ENCODE peak calls at places on chromosomes 13 and 19, in five cellular contexts. S, B, Q, F and L are unnamed samples.

GRCh38 chr19:31821346-31821745 is 472.1 kb upstream of the TSHZ3 start:
- DNase-seq in B (no peak), S (no peak), F (no peak), Q (no peak), L (no peak)

GRCh38 chr19:1851581-1852293 is 3.5 kb upstream of the REXO1 start:
- DNase-seq in B (peak; percentile 10), Q (peak; percentile 71), S (no peak), F (no peak), L (peak; percentile 74)

GRCh38 chr13:80604094-80604493 is 263.2 kb upstream of the SPRY2 start:
- DNase-seq in Q (no peak), F (no peak), S (no peak), B (no peak), L (no peak)

GRCh38 chr13:70732611-70733010 is 624.4 kb upstream of the KLHL1 start:
- DNase-seq in S (no peak), F (no peak), Q (no peak), B (no peak), L (no peak)

GRCh38 chr13:102309110-102309509 is 92.7 kb downstream of the FGF14 start:
- DNase-seq in S (no peak), B (no peak), F (no peak), Q (no peak), L (no peak)

GRCh38 chr13:102724923-102725322 is 30.1 kb upstream of the METTL21C start:
- DNase-seq in F (no peak), S (no peak), Q (no peak), B (no peak), L (no peak)

GRCh38 chr19:3224346-3225325 is at the start of gene CELF5:
- DNase-seq in Q (no peak), B (peak; percentile 55), F (peak; percentile 43), S (peak; percentile 67), L (peak; percentile 50)

GRCh38 chr19:2327773-2328400 is 499 bp downstream of the LSM7 start:
- DNase-seq in B (no peak), Q (peak; percentile 56), F (no peak), S (peak; percentile 58), L (peak; percentile 72)

GRCh38 chr13:89238496-89238895 is 1567.3 kb downstream of the SLITRK5 start:
- DNase-seq in Q (no peak), F (no peak), S (no peak), B (no peak), L (no peak)

GRCh38 chr13:34913040-34913439 is 29.0 kb upstream of the NBEA start:
- DNase-seq in Q (no peak), F (no peak), S (peak; percentile 27), B (no peak), L (no peak)

GRCh38 chr19:35345671-35346111 is 2.0 kb upstream of the FFAR1 start:
- DNase-seq in Q (no peak), S (no peak), F (no peak), B (peak; percentile 6), L (no peak)

GRCh38 chr19:13099073-13099999 is 3.3 kb downstream of the LYL1 start:
- DNase-seq in S (no peak), F (no peak), Q (peak; percentile 73), B (peak; percentile 54), L (peak; percentile 93)

GRCh38 chr13:28539625-28540286 is 44.8 kb upstream of the FLT1 start:
- DNase-seq in S (no peak), Q (no peak), F (no peak), B (no peak), L (no peak)

GRCh38 chr13:98787986-98788385 is 35.5 kb upstream of the SLC15A1 start:
- DNase-seq in B (no peak), F (no peak), Q (no peak), S (no peak), L (no peak)

GRCh38 chr13:98885605-98886004 is 92.3 kb downstream of the DOCK9 start:
- DNase-seq in F (no peak), Q (no peak), S (no peak), B (no peak), L (no peak)

GRCh38 chr19:41919948-41920712 is 8.1 kb downstream of the ERFL start:
- DNase-seq in F (no peak), Q (no peak), S (no peak), B (no peak), L (no peak)

GRCh38 chr19:14505488-14506239 is 9.7 kb upstream of the GIPC1 start:
- DNase-seq in S (no peak), F (peak; percentile 67), B (peak; percentile 49), Q (peak; percentile 62), L (peak; percentile 47)

GRCh38 chr19:47663435-47663910 is 49.7 kb upstream of the EHD2 start:
- DNase-seq in S (no peak), Q (no peak), B (no peak), F (no peak), L (no peak)
- H3K27ac ChIP-seq in S (no peak overlapping the region), Q (no peak overlapping the region), B (peak overlapping the region; percentile 71), F (peak overlapping the region; percentile 86), L (no peak overlapping the region)

DNA sequence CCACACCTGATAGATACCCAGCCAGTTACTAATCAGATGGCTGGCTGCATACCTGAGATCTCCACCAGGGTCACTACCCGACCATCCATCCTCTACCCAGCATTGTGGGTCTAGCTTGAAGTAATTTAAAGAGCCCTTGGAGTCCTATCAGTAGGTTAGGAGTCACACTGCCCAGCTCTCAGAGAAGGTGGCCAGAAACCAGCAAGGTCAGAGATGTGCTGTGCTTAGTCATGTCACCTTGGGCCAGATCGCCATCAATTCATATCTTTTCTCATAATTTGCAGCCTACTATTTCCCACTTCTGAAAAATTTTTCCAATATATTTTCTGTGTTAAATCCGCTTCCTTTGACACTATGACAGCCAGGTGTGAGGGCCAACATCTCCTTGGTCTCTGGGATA is 13.9 kb downstream of the SAMD4B start:
- DNase-seq in Q (no peak), B (no peak), S (no peak), F (peak; percentile 50), L (no peak)
- H3K36me3 ChIP-seq in Q (peaks cover 23% of the 10 kb centered on the region), B (peaks cover 26% of the 10 kb centered on the region), S (peaks cover 97% of the 10 kb centered on the region), F (peaks cover 84% of the 10 kb centered on the region), L (peaks cover 57% of the 10 kb centered on the region)

GRCh38 chr19:11131471-11131870 is 24.1 kb downstream of the SPC24 start:
- DNase-seq in B (no peak), F (no peak), S (no peak), Q (no peak), L (no peak)

GRCh38 chr19:11125994-11126685 is 29.4 kb downstream of the SPC24 start:
- DNase-seq in B (peak; percentile 82), S (peak; percentile 65), Q (peak; percentile 33), F (peak; percentile 93), L (peak; percentile 71)

GRCh38 chr19:11127905-11128304 is 27.7 kb downstream of the SPC24 start:
- DNase-seq in B (no peak), S (no peak), F (no peak), Q (no peak), L (no peak)

GRCh38 chr19:11136400-11137101 is 19.0 kb downstream of the SPC24 start:
- DNase-seq in F (no peak), Q (no peak), S (no peak), B (no peak), L (no peak)

GRCh38 chr19:11130824-11131455 is 24.6 kb downstream of the SPC24 start:
- DNase-seq in B (peak; percentile 88), F (peak; percentile 93), Q (peak; percentile 42), S (no peak), L (peak; percentile 71)
- H3K27ac ChIP-seq in B (peak overlapping the region; percentile 60), F (peak overlapping the region; percentile 71), Q (no peak overlapping the region), S (no peak overlapping the region), L (no peak overlapping the region)

GRCh38 chr13:110911880-110912279 is 3.0 kb downstream of the ANKRD10 start:
- DNase-seq in S (no peak), Q (no peak), B (no peak), F (no peak), L (no peak)

GRCh38 chr13:110904748-110905147 is 10.1 kb downstream of the ANKRD10 start:
- DNase-seq in S (no peak), B (no peak), F (no peak), Q (no peak), L (no peak)

GRCh38 chr13:110907951-110908898 is 6.6 kb downstream of the ANKRD10 start:
- DNase-seq in F (no peak), B (peak; percentile 75), Q (no peak), S (no peak), L (no peak)

GRCh38 chr13:110910013-110910890 is 4.6 kb downstream of the ANKRD10 start:
- DNase-seq in S (no peak), F (no peak), Q (no peak), B (no peak), L (no peak)

GRCh38 chr13:110907301-110907700 is 7.6 kb downstream of the ANKRD10 start:
- DNase-seq in F (no peak), B (no peak), Q (no peak), S (no peak), L (no peak)
- H3K36me3 ChIP-seq in F (peaks cover 47% of the 10 kb centered on the region), B (peaks cover 3% of the 10 kb centered on the region), Q (peaks cover 16% of the 10 kb centered on the region), S (peaks cover 96% of the 10 kb centered on the region), L (peaks cover 55% of the 10 kb centered on the region)

GRCh38 chr19:18157465-18158063 is 4.6 kb downstream of the PIK3R2 start:
- DNase-seq in B (peak; percentile 74), S (no peak), F (peak; percentile 79), Q (no peak), L (no peak)
- H3K27ac ChIP-seq in B (peak overlapping the region; percentile 74), S (peak overlapping the region; percentile 72), F (peak overlapping the region; percentile 69), Q (no peak overlapping the region), L (no peak overlapping the region)

GRCh38 chr19:40774916-40775631 is at the start of gene MIA:
- DNase-seq in F (no peak), B (no peak), S (no peak), Q (no peak), L (no peak)
- H3K36me3 ChIP-seq in F (no peaks in the 10 kb centered on the region), B (no peaks in the 10 kb centered on the region), S (peaks cover 4% of the 10 kb centered on the region), Q (no peaks in the 10 kb centered on the region), L (no peaks in the 10 kb centered on the region)

GRCh38 chr19:55321466-55321865 is 3.7 kb downstream of the TMEM150B start:
- DNase-seq in F (no peak), S (no peak), Q (no peak), B (no peak), L (no peak)

GRCh38 chr19:55320844-55321419 is 4.2 kb downstream of the TMEM150B start:
- DNase-seq in Q (no peak), B (no peak), S (no peak), F (no peak), L (no peak)

GRCh38 chr19:55325172-55325571 is at the start of gene TMEM150B:
- DNase-seq in B (no peak), Q (no peak), F (no peak), S (no peak), L (peak; percentile 24)

GRCh38 chr19:55322495-55322894 is 2.6 kb downstream of the TMEM150B start:
- DNase-seq in S (no peak), F (no peak), B (no peak), Q (no peak), L (no peak)

GRCh38 chr19:55324705-55325104 is 436 bp downstream of the TMEM150B start:
- DNase-seq in B (no peak), F (no peak), S (no peak), Q (no peak), L (no peak)
- H3K27ac ChIP-seq in B (no peak overlapping the region), F (peak overlapping the region; percentile 22), S (no peak overlapping the region), Q (no peak overlapping the region), L (no peak overlapping the region)

GRCh38 chr19:38842439-38843174 is 7.2 kb downstream of the HNRNPL start:
- DNase-seq in Q (peak; percentile 77), B (no peak), F (no peak), S (no peak), L (peak; percentile 68)
- H3K36me3 ChIP-seq in Q (peaks cover 74% of the 10 kb centered on the region), B (peaks cover 73% of the 10 kb centered on the region), F (peaks cover 98% of the 10 kb centered on the region), S (peaks cover 100% of the 10 kb centered on the region), L (peaks cover 96% of the 10 kb centered on the region)